ENCODE peak calls at places on chromosome 15, in eight cellular contexts. K, C, I, R, U, N, L and H are unnamed samples.

GRCh38 chr15:99961011-99961441 is 227.8 kb upstream of the LYSMD4 start:
- DNase-seq in K (peak; percentile 21), C (no peak), I (no peak), R (peak; percentile 8), U (no peak), N (no peak), L (no peak), H (peak; percentile 56)

GRCh38 chr15:44009056-44009455 is 182.3 kb downstream of the WDR76 start:
- DNase-seq in K (no peak), C (no peak), I (peak; percentile 51), R (peak; percentile 17), U (no peak), N (peak; percentile 40), L (no peak), H (no peak)

GRCh38 chr15:23566070-23567050 is 886 bp downstream of the MKRN3 start:
- DNase-seq in K (no peak), C (no peak), I (no peak), R (peak; percentile 9), U (no peak), N (no peak), L (no peak), H (no peak)

GRCh38 chr15:72685925-72686794 is at the start of the genes BBS4 and HIGD2B:
- DNase-seq in K (peak; percentile 79), C (no peak), I (peak; percentile 85), R (peak; percentile 88), U (peak; percentile 96), N (peak; percentile 53), L (peak; percentile 92), H (peak; percentile 89)

GRCh38 chr15:82587805-82588204 is 47.5 kb upstream of the RPS17 start:
- DNase-seq in K (no peak), C (no peak), I (no peak), R (no peak), U (no peak), N (no peak), L (no peak), H (no peak)

GRCh38 chr15:28886431-28887343 is 913 bp downstream of the APBA2 start:
- DNase-seq in K (no peak), C (no peak), I (no peak), R (peak; percentile 19), U (peak; percentile 32), N (no peak), L (no peak), H (no peak)

GRCh38 chr15:64460737-64461576 is 579 bp downstream of the ZNF609 start:
- DNase-seq in K (peak; percentile 6), C (no peak), I (peak; percentile 80), R (peak; percentile 75), U (peak; percentile 83), N (peak; percentile 71), L (peak; percentile 28), H (peak; percentile 33)

GRCh38 chr15:42070966-42071350 is 23.4 kb downstream of the PLA2G4D start:
- DNase-seq in K (no peak), C (no peak), I (no peak), R (no peak), U (no peak), N (no peak), L (no peak), H (no peak)

GRCh38 chr15:30991301-30992072 is at the start of gene MTMR10:
- DNase-seq in K (peak; percentile 54), C (peak; percentile 67), I (peak; percentile 96), R (peak; percentile 85), U (peak; percentile 93), N (peak; percentile 38), L (peak; percentile 83), H (peak; percentile 70)

GRCh38 chr15:70451861-70452653 is 311.3 kb downstream of the UACA start:
- DNase-seq in K (peak; percentile 20), C (no peak), I (no peak), R (no peak), U (peak; percentile 66), N (no peak), L (peak; percentile 47), H (peak; percentile 76)

GRCh38 chr15:41022487-41023090 is 69.3 kb downstream of the CHAC1 start:
- DNase-seq in K (no peak), C (no peak), I (peak; percentile 59), R (peak; percentile 87), U (no peak), N (peak; percentile 21), L (peak; percentile 20), H (peak; percentile 56)

GRCh38 chr15:58929891-58930416 is 3.5 kb downstream of the SLTM start:
- DNase-seq in K (no peak), C (no peak), I (no peak), R (no peak), U (no peak), N (no peak), L (no peak), H (no peak)

GRCh38 chr15:51970132-51970817 is 1.3 kb downstream of the LEO1 start:
- DNase-seq in K (no peak), C (no peak), I (no peak), R (no peak), U (no peak), N (no peak), L (no peak), H (no peak)

GRCh38 chr15:73983211-73983727 is 8.8 kb downstream of the STOML1 start:
- DNase-seq in K (no peak), C (no peak), I (peak; percentile 76), R (peak; percentile 64), U (peak; percentile 95), N (no peak), L (peak; percentile 47), H (no peak)

GRCh38 chr15:27429577-27429976 is 458.6 kb downstream of the GABRG3 start:
- DNase-seq in K (no peak), C (no peak), I (no peak), R (no peak), U (no peak), N (no peak), L (no peak), H (no peak)

GRCh38 chr15:58433597-58434333 is 2.0 kb downstream of the LIPC start:
- DNase-seq in K (no peak), C (no peak), I (no peak), R (no peak), U (no peak), N (no peak), L (no peak), H (no peak)

GRCh38 chr15:89999676-90000174 is 1.4 kb upstream of the ZNF710 start:
- DNase-seq in K (no peak), C (no peak), I (no peak), R (peak; percentile 24), U (no peak), N (no peak), L (peak; percentile 37), H (peak; percentile 56)

GRCh38 chr15:90103669-90104329 is 1.5 kb upstream of the IDH2 start:
- DNase-seq in K (no peak), C (no peak), I (no peak), R (no peak), U (no peak), N (no peak), L (no peak), H (no peak)

GRCh38 chr15:50135123-50135541 is 16.1 kb upstream of the ATP8B4 start:
- DNase-seq in K (peak; percentile 4), C (no peak), I (no peak), R (no peak), U (no peak), N (no peak), L (no peak), H (no peak)

GRCh38 chr15:59420986-59421618 is 16.9 kb upstream of the FAM81A start:
- DNase-seq in K (no peak), C (no peak), I (peak; percentile 35), R (peak; percentile 61), U (no peak), N (no peak), L (no peak), H (peak; percentile 36)

GRCh38 chr15:41416162-41416741 is 643 bp upstream of the RTF1 start:
- DNase-seq in K (no peak), C (peak; percentile 59), I (no peak), R (no peak), U (no peak), N (no peak), L (no peak), H (no peak)

GRCh38 chr15:80072285-80072684 is 12.8 kb downstream of the ZFAND6 start:
- DNase-seq in K (no peak), C (peak; percentile 59), I (peak; percentile 50), R (peak; percentile 93), U (no peak), N (no peak), L (no peak), H (no peak)

GRCh38 chr15:37133619-37134018 is 33.3 kb upstream of the MEIS2 start:
- DNase-seq in K (no peak), C (no peak), I (no peak), R (peak; percentile 21), U (no peak), N (peak; percentile 4), L (no peak), H (no peak)

GRCh38 chr15:29682361-29682760 is 139.9 kb downstream of the TJP1 start:
- DNase-seq in K (no peak), C (no peak), I (no peak), R (no peak), U (no peak), N (no peak), L (no peak), H (no peak)

GRCh38 chr15:84950570-84951111 is 31.0 kb upstream of the PDE8A start:
- DNase-seq in K (no peak), C (no peak), I (no peak), R (no peak), U (no peak), N (no peak), L (no peak), H (no peak)

GRCh38 chr15:65287515-65287845 is 797 bp upstream of the PARP16 start:
- DNase-seq in K (no peak), C (no peak), I (no peak), R (peak; percentile 19), U (no peak), N (no peak), L (no peak), H (no peak)

GRCh38 chr15:90552162-90552928 is 22.6 kb downstream of the CRTC3 start:
- DNase-seq in K (no peak), C (no peak), I (peak; percentile 75), R (no peak), U (no peak), N (no peak), L (no peak), H (no peak)

GRCh38 chr15:70362911-70363310 is 265.2 kb upstream of the TLE3 start:
- DNase-seq in K (no peak), C (no peak), I (peak; percentile 67), R (peak; percentile 74), U (no peak), N (no peak), L (peak; percentile 29), H (peak; percentile 72)

GRCh38 chr15:22963546-22964125 is 16.5 kb downstream of the CYFIP1 start:
- DNase-seq in K (no peak), C (no peak), I (no peak), R (no peak), U (no peak), N (no peak), L (no peak), H (no peak)

GRCh38 chr15:40287968-40288367 is 5.1 kb upstream of the ANKRD63 start:
- DNase-seq in K (no peak), C (no peak), I (no peak), R (no peak), U (no peak), N (no peak), L (no peak), H (no peak)

GRCh38 chr15:69454953-69455352 is 2.3 kb downstream of the RPLP1 start:
- DNase-seq in K (no peak), C (no peak), I (no peak), R (no peak), U (no peak), N (no peak), L (no peak), H (no peak)

GRCh38 chr15:60648928-60649679 is 170.2 kb upstream of the ICE2 start:
- DNase-seq in K (no peak), C (no peak), I (no peak), R (no peak), U (no peak), N (no peak), L (no peak), H (no peak)